ENCODE peak calls at places on chromosome 7, in four cellular contexts. U is stomach, V is K562, S is GM12892. W is an unnamed sample.

GRCh38 chr7:12211054-12212050 is at the start of gene TMEM106B:
- DNase-seq in S (peak; percentile 57), U (peak; percentile 99), V (peak; percentile 98), W (peak; percentile 98)

GRCh38 chr7:132779164-132779563 is 202.9 kb upstream of the PLXNA4 start:
- DNase-seq in U (no peak), V (no peak), S (no peak), W (no peak)

GRCh38 chr7:38070718-38071117 is 107.3 kb upstream of the STARD3NL start:
- DNase-seq in V (peak; percentile 45), S (no peak), U (no peak), W (no peak)

GRCh38 chr7:45461014-45461413 is 113.2 kb upstream of the ADCY1 start:
- DNase-seq in S (no peak), U (no peak), V (no peak), W (no peak)

GRCh38 chr7:71236488-71237179 is 104.7 kb downstream of the GALNT17 start:
- DNase-seq in V (no peak), U (no peak), S (no peak), W (no peak)

GRCh38 chr7:24755541-24756416 is 1.5 kb downstream of the GSDME start:
- DNase-seq in U (no peak), S (peak; percentile 37), V (no peak), W (no peak)

GRCh38 chr7:111096997-111097396 is 6.1 kb downstream of the LRRN3 start:
- DNase-seq in V (no peak), S (no peak), U (no peak), W (no peak)

GRCh38 chr7:31028417-31028988 is 23.6 kb upstream of the ADCYAP1R1 start:
- DNase-seq in U (no peak), S (no peak), V (no peak), W (no peak)

GRCh38 chr7:55130554-55131198 is 111.9 kb downstream of the EGFR start:
- DNase-seq in U (no peak), V (no peak), S (no peak), W (peak; percentile 92)

GRCh38 chr7:137964824-137965545 is 36.9 kb downstream of the CREB3L2 start:
- DNase-seq in S (no peak), V (no peak), U (no peak), W (no peak)

GRCh38 chr7:102185796-102186195 is 100.9 kb upstream of the SH2B2 start:
- DNase-seq in U (no peak), V (no peak), S (no peak), W (no peak)

GRCh38 chr7:5423844-5424688 is 432 bp upstream of the TNRC18 start:
- DNase-seq in V (peak; percentile 99), S (no peak), U (peak; percentile 96), W (peak; percentile 100)

DNA sequence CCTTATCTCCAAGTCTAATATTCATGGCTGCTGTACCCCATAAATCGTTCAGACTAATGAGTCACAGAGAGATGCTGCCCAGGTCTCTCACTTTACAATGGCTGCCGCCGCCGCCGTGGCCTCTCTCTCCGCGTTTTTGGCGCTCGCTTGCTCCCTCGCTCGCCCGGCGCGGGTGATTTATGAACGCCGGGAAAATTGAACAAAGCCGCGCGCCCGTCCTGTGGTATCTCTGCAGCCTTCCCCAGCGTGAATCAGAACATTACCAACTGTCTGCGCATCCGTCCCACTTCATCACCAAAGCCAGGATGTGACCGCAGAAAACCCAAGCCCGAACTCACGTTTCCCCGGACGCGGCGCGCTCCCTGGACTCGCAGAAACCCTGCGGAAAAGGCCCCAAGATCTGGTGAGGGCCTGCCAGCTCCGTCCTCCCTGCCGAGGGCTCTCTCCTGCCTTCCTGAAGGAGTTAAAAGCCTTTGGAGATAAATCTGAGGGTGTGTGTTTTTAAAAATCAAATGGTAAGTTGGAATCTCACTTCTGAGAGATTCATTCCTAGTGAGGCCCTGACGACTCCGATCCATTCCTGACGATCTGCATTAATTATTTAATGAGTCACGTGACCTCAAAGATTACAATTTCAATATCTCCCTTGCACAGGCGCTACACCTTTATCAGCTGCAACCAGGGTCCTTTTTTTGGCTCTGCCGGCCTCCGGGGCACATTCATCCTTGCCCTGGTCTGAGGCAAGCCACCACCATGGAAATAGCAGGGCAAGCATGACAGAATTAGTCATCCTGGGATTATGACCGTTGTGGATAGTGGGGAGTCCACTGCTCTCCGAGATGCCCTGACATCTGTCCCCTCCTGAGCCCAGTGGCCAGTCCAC is 6.2 kb downstream of the HOXA4 start:
- DNase-seq in U (no peak), S (no peak), V (no peak), W (no peak)
- TF ChIP-seq POLR2AphosphoS5 in U (no peak), S (no peak), V (no peak), W (peak; percentile 44)

GRCh38 chr7:96151889-96152288 is 170.0 kb downstream of the SLC25A13 start:
- DNase-seq in S (no peak), U (peak; percentile 34), V (no peak), W (no peak)
- TF ChIP-seq POLR2AphosphoS5 in S (no peak), U (no peak), V (no peak), W (no peak)

GRCh38 chr7:33952824-33953223 is 47.5 kb downstream of the BMPER start:
- DNase-seq in V (no peak), U (no peak), S (no peak), W (peak; percentile 82)
- TF ChIP-seq POLR2AphosphoS5 in V (no peak), U (no peak), S (no peak), W (no peak)

GRCh38 chr7:22385326-22385725 is 28.4 kb upstream of the RAPGEF5 start:
- DNase-seq in U (no peak), V (no peak), S (no peak), W (no peak)
- TF ChIP-seq POLR2AphosphoS5 in U (no peak), V (no peak), S (no peak), W (no peak)

GRCh38 chr7:104252409-104253134 is 44.8 kb upstream of the ORC5 start:
- DNase-seq in S (no peak), U (no peak), V (peak; percentile 33), W (no peak)
- TF ChIP-seq POLR2AphosphoS5 in S (no peak), U (no peak), V (no peak), W (no peak)

GRCh38 chr7:89773594-89773993 is 380.7 kb upstream of the STEAP1 start:
- DNase-seq in U (no peak), V (no peak), S (no peak), W (no peak)
- TF ChIP-seq POLR2AphosphoS5 in U (no peak), V (no peak), S (no peak), W (no peak)

GRCh38 chr7:151010002-151010306 is 14.3 kb downstream of the ATG9B start:
- DNase-seq in U (no peak), V (no peak), S (no peak), W (no peak)

GRCh38 chr7:151008143-151008510 is 16.2 kb downstream of the ATG9B start:
- DNase-seq in V (peak; percentile 97), U (no peak), S (no peak), W (no peak)

GRCh38 chr7:151009340-151010001 is 14.8 kb downstream of the ATG9B start:
- DNase-seq in V (peak; percentile 86), U (no peak), S (no peak), W (no peak)

GRCh38 chr7:151007469-151007898 is 16.7 kb downstream of the NOS3 start:
- DNase-seq in U (no peak), V (no peak), S (no peak), W (no peak)

DNA sequence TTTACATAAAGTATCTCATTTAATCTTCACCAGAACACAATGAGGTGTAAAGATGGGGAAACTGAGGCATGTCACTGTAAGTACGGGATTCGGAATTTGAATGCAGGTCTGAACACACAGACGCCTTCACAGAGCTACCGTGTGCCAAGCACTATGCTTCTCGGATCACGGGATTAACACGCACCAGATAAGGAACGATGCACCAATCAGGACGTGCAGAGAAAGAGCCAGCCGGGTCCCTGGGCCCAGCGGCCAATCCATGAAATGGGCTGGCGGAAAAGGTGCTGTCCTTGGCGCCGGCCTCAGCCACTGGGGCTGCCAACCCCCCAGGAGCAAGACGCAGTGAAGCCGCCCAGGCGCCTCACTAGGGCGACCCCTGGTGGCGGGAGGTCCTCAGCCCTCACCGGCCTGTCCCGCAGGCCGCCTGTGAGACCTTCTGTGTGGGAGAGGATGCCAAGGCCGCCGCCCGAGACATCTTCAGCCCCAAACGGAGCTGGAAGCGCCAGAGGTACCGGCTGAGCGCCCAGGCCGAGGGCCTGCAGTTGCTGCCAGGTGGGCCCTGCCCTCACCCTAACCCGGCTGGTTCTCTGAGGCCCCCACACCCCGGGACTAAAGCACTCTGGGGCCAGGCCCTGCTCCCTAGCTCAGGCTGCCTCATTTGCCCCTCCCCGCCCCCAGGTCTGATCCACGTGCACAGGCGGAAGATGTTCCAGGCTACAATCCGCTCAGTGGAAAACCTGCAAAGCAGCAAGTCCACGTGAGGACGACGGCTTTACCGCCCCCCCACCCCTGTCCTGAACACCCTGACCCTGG is 15.6 kb downstream of the ATG9B start:
- DNase-seq in S (peak; percentile 88), U (no peak), V (peak; percentile 99), W (no peak)
- TF ChIP-seq POLR2AphosphoS5 in S (no peak), U (no peak), V (peak; percentile 65), W (no peak)

GRCh38 chr7:21945374-21946227 is at the start of gene CDCA7L:
- DNase-seq in S (peak; percentile 83), V (peak; percentile 52), U (peak; percentile 80), W (no peak)
- TF ChIP-seq POLR2AphosphoS5 in S (peak; percentile 72), V (no peak), U (no peak), W (peak; percentile 79)

GRCh38 chr7:1025747-1026581 is 18.4 kb upstream of the GPR146 start:
- DNase-seq in U (no peak), V (no peak), S (no peak), W (no peak)

GRCh38 chr7:1022801-1023465 is 21.4 kb upstream of the GPR146 start:
- DNase-seq in V (no peak), U (no peak), S (no peak), W (no peak)

GRCh38 chr7:1024331-1024761 is 20.0 kb upstream of the GPR146 start:
- DNase-seq in U (no peak), V (no peak), S (peak; percentile 78), W (no peak)

GRCh38 chr7:1026721-1027151 is 17.6 kb upstream of the GPR146 start:
- DNase-seq in V (no peak), U (no peak), S (no peak), W (no peak)

DNA sequence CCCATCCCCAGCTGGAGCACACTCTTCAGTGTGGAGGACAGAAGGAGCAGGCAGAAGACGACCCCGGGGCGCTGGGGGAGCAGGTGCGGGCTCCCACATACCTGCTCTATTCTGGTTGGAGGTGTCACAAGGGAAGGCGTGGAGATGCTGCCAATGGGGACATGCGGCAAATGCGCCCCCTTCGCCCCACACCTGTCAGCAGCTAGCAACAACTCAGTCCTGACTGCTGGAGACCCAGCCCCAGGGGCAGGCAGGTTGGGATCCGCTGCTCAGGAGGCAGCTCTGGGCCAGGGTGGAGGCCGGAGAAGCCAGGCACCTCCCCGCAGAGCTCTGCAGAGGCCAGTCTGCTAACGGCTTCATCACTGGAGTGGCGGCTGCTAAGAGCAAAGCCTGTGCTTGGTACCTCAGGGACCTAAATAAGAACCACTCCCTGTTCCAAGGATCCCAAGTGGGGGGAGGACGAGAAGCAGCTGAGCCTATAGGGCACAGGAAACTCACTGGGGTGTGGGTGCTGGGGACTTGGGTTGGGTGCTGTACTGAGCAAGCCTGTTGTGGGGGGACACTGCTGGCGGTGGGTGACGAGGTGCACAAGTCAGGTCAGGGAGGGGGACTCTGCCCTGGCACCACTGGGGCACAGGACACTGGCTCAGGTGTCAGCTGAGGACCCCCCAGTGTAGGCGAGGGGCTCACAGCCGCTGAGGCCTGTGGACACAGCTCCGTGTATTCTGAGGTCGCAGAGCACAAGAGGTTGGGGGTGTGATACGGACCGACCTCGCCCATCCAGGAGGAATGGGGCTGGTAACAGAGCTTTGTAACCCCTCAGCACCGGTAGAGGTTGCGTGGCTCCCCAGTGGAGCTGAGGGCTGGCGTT is 19.2 kb upstream of the GPR146 start:
- DNase-seq in V (no peak), S (no peak), U (no peak), W (no peak)
- TF ChIP-seq POLR2AphosphoS5 in V (no peak), S (no peak), U (no peak), W (no peak)

W was measured in esophagus muscularis mucosa.